ENCODE peak calls at places on chromosomes 13 and 19, in four cellular contexts. One of them, this sample, is unnamed.

GRCh38 chr13:38819053-38819452 is 132.2 kb downstream of the FREM2 start:
- DNase-seq in stimulated activated CD4-positive, alpha-beta T cell treated with anti-CD3 and anti-CD28 coated beads, Interleukin-1b, Interleukin-23, amount 100 ng/mL, for 4 hours: no peak
- DNase-seq in CD4-positive, alpha-beta T cell: no peak
- DNase-seq in activated CD8-positive, alpha-beta memory T cell treated with anti-CD3 and anti-CD28 coated beads for 1 hour: no peak
- DNase-seq in this sample: no peak

GRCh38 chr13:75910591-75910990 is 274.5 kb downstream of the LMO7 start:
- DNase-seq in stimulated activated CD4-positive, alpha-beta T cell treated with anti-CD3 and anti-CD28 coated beads, Interleukin-1b, Interleukin-23, amount 100 ng/mL, for 4 hours: no peak
- DNase-seq in CD4-positive, alpha-beta T cell: no peak
- DNase-seq in activated CD8-positive, alpha-beta memory T cell treated with anti-CD3 and anti-CD28 coated beads for 1 hour: no peak
- DNase-seq in this sample: no peak

GRCh38 chr19:13712767-13713201 is 51.5 kb upstream of the MRI1 start:
- DNase-seq in activated CD8-positive, alpha-beta memory T cell treated with anti-CD3 and anti-CD28 coated beads for 1 hour: no peak
- DNase-seq in CD4-positive, alpha-beta T cell: no peak
- DNase-seq in stimulated activated CD4-positive, alpha-beta T cell treated with anti-CD3 and anti-CD28 coated beads, Interleukin-1b, Interleukin-23, amount 100 ng/mL, for 4 hours: no peak
- DNase-seq in this sample: no peak

GRCh38 chr19:16017138-16017490 is 59.2 kb upstream of the TPM4 start:
- DNase-seq in CD4-positive, alpha-beta T cell: no peak
- DNase-seq in stimulated activated CD4-positive, alpha-beta T cell treated with anti-CD3 and anti-CD28 coated beads, Interleukin-1b, Interleukin-23, amount 100 ng/mL, for 4 hours: no peak
- DNase-seq in activated CD8-positive, alpha-beta memory T cell treated with anti-CD3 and anti-CD28 coated beads for 1 hour: no peak
- DNase-seq in this sample: no peak

GRCh38 chr19:7730286-7731217 is 1.4 kb downstream of the CLEC4G start:
- DNase-seq in CD4-positive, alpha-beta T cell: no peak
- DNase-seq in activated CD8-positive, alpha-beta memory T cell treated with anti-CD3 and anti-CD28 coated beads for 1 hour: no peak
- DNase-seq in stimulated activated CD4-positive, alpha-beta T cell treated with anti-CD3 and anti-CD28 coated beads, Interleukin-1b, Interleukin-23, amount 100 ng/mL, for 4 hours: no peak
- DNase-seq in this sample: no peak

GRCh38 chr19:5903502-5904301 is at the start of gene NDUFA11:
- DNase-seq in activated CD8-positive, alpha-beta memory T cell treated with anti-CD3 and anti-CD28 coated beads for 1 hour: peak; percentile 98
- DNase-seq in CD4-positive, alpha-beta T cell: peak; percentile 97
- DNase-seq in stimulated activated CD4-positive, alpha-beta T cell treated with anti-CD3 and anti-CD28 coated beads, Interleukin-1b, Interleukin-23, amount 100 ng/mL, for 4 hours: peak; percentile 98
- DNase-seq in this sample: peak; percentile 98

GRCh38 chr19:45404557-45405434 is at the start of gene PPP1R13L:
- DNase-seq in CD4-positive, alpha-beta T cell: no peak
- DNase-seq in activated CD8-positive, alpha-beta memory T cell treated with anti-CD3 and anti-CD28 coated beads for 1 hour: no peak
- DNase-seq in stimulated activated CD4-positive, alpha-beta T cell treated with anti-CD3 and anti-CD28 coated beads, Interleukin-1b, Interleukin-23, amount 100 ng/mL, for 4 hours: peak; percentile 48
- DNase-seq in this sample: peak; percentile 61

GRCh38 chr19:36891768-36892357 is 24.2 kb downstream of the ZNF829 start:
- DNase-seq in activated CD8-positive, alpha-beta memory T cell treated with anti-CD3 and anti-CD28 coated beads for 1 hour: no peak
- DNase-seq in CD4-positive, alpha-beta T cell: no peak
- DNase-seq in stimulated activated CD4-positive, alpha-beta T cell treated with anti-CD3 and anti-CD28 coated beads, Interleukin-1b, Interleukin-23, amount 100 ng/mL, for 4 hours: no peak
- DNase-seq in this sample: no peak

GRCh38 chr19:56504581-56504980 is 3.1 kb upstream of the ZNF471 start:
- DNase-seq in CD4-positive, alpha-beta T cell: no peak
- DNase-seq in stimulated activated CD4-positive, alpha-beta T cell treated with anti-CD3 and anti-CD28 coated beads, Interleukin-1b, Interleukin-23, amount 100 ng/mL, for 4 hours: no peak
- DNase-seq in activated CD8-positive, alpha-beta memory T cell treated with anti-CD3 and anti-CD28 coated beads for 1 hour: no peak
- DNase-seq in this sample: no peak

GRCh38 chr13:99977912-99978780 is 3.4 kb upstream of the ZIC2 start:
- DNase-seq in CD4-positive, alpha-beta T cell: no peak
- DNase-seq in activated CD8-positive, alpha-beta memory T cell treated with anti-CD3 and anti-CD28 coated beads for 1 hour: no peak
- DNase-seq in stimulated activated CD4-positive, alpha-beta T cell treated with anti-CD3 and anti-CD28 coated beads, Interleukin-1b, Interleukin-23, amount 100 ng/mL, for 4 hours: no peak
- DNase-seq in this sample: no peak

GRCh38 chr13:39263033-39263432 is 224.8 kb downstream of the NHLRC3 start:
- DNase-seq in CD4-positive, alpha-beta T cell: no peak
- DNase-seq in stimulated activated CD4-positive, alpha-beta T cell treated with anti-CD3 and anti-CD28 coated beads, Interleukin-1b, Interleukin-23, amount 100 ng/mL, for 4 hours: peak; percentile 11
- DNase-seq in activated CD8-positive, alpha-beta memory T cell treated with anti-CD3 and anti-CD28 coated beads for 1 hour: no peak
- DNase-seq in this sample: peak; percentile 43

GRCh38 chr13:36261976-36262375 is 35.6 kb downstream of the CCDC169 start:
- DNase-seq in CD4-positive, alpha-beta T cell: no peak
- DNase-seq in stimulated activated CD4-positive, alpha-beta T cell treated with anti-CD3 and anti-CD28 coated beads, Interleukin-1b, Interleukin-23, amount 100 ng/mL, for 4 hours: no peak
- DNase-seq in activated CD8-positive, alpha-beta memory T cell treated with anti-CD3 and anti-CD28 coated beads for 1 hour: no peak
- DNase-seq in this sample: no peak

GRCh38 chr13:43763143-43763759 is 23.5 kb downstream of the ENOX1 start:
- DNase-seq in activated CD8-positive, alpha-beta memory T cell treated with anti-CD3 and anti-CD28 coated beads for 1 hour: no peak
- DNase-seq in CD4-positive, alpha-beta T cell: no peak
- DNase-seq in stimulated activated CD4-positive, alpha-beta T cell treated with anti-CD3 and anti-CD28 coated beads, Interleukin-1b, Interleukin-23, amount 100 ng/mL, for 4 hours: no peak
- DNase-seq in this sample: no peak

GRCh38 chr19:49507803-49508494 is 4.5 kb upstream of the FCGRT start:
- DNase-seq in activated CD8-positive, alpha-beta memory T cell treated with anti-CD3 and anti-CD28 coated beads for 1 hour: no peak
- DNase-seq in CD4-positive, alpha-beta T cell: no peak
- DNase-seq in stimulated activated CD4-positive, alpha-beta T cell treated with anti-CD3 and anti-CD28 coated beads, Interleukin-1b, Interleukin-23, amount 100 ng/mL, for 4 hours: no peak
- DNase-seq in this sample: no peak

GRCh38 chr19:42038675-42039074 is 31.3 kb downstream of the GRIK5 start:
- DNase-seq in activated CD8-positive, alpha-beta memory T cell treated with anti-CD3 and anti-CD28 coated beads for 1 hour: no peak
- DNase-seq in stimulated activated CD4-positive, alpha-beta T cell treated with anti-CD3 and anti-CD28 coated beads, Interleukin-1b, Interleukin-23, amount 100 ng/mL, for 4 hours: no peak
- DNase-seq in CD4-positive, alpha-beta T cell: no peak
- DNase-seq in this sample: no peak

GRCh38 chr19:18257503-18258470 is 16.5 kb downstream of the IQCN start:
- DNase-seq in CD4-positive, alpha-beta T cell: no peak
- DNase-seq in stimulated activated CD4-positive, alpha-beta T cell treated with anti-CD3 and anti-CD28 coated beads, Interleukin-1b, Interleukin-23, amount 100 ng/mL, for 4 hours: no peak
- DNase-seq in activated CD8-positive, alpha-beta memory T cell treated with anti-CD3 and anti-CD28 coated beads for 1 hour: no peak
- DNase-seq in this sample: no peak

GRCh38 chr19:33193864-33194362 is at the start of gene LRP3:
- DNase-seq in stimulated activated CD4-positive, alpha-beta T cell treated with anti-CD3 and anti-CD28 coated beads, Interleukin-1b, Interleukin-23, amount 100 ng/mL, for 4 hours: no peak
- DNase-seq in activated CD8-positive, alpha-beta memory T cell treated with anti-CD3 and anti-CD28 coated beads for 1 hour: no peak
- DNase-seq in CD4-positive, alpha-beta T cell: no peak
- DNase-seq in this sample: no peak

GRCh38 chr13:23020246-23020843 is 160.4 kb upstream of the SGCG start:
- DNase-seq in CD4-positive, alpha-beta T cell: peak; percentile 2
- DNase-seq in activated CD8-positive, alpha-beta memory T cell treated with anti-CD3 and anti-CD28 coated beads for 1 hour: no peak
- DNase-seq in stimulated activated CD4-positive, alpha-beta T cell treated with anti-CD3 and anti-CD28 coated beads, Interleukin-1b, Interleukin-23, amount 100 ng/mL, for 4 hours: peak; percentile 1
- DNase-seq in this sample: peak; percentile 18

GRCh38 chr19:54316746-54317107 is 3.8 kb upstream of the LILRA5 start:
- DNase-seq in stimulated activated CD4-positive, alpha-beta T cell treated with anti-CD3 and anti-CD28 coated beads, Interleukin-1b, Interleukin-23, amount 100 ng/mL, for 4 hours: no peak
- DNase-seq in activated CD8-positive, alpha-beta memory T cell treated with anti-CD3 and anti-CD28 coated beads for 1 hour: no peak
- DNase-seq in CD4-positive, alpha-beta T cell: no peak
- DNase-seq in this sample: no peak

GRCh38 chr13:113428469-113428865 is 24.8 kb downstream of the ADPRHL1 start:
- DNase-seq in CD4-positive, alpha-beta T cell: no peak
- DNase-seq in stimulated activated CD4-positive, alpha-beta T cell treated with anti-CD3 and anti-CD28 coated beads, Interleukin-1b, Interleukin-23, amount 100 ng/mL, for 4 hours: no peak
- DNase-seq in activated CD8-positive, alpha-beta memory T cell treated with anti-CD3 and anti-CD28 coated beads for 1 hour: no peak
- DNase-seq in this sample: no peak

GRCh38 chr13:32902898-32903297 is 113.3 kb upstream of the KL start:
- DNase-seq in activated CD8-positive, alpha-beta memory T cell treated with anti-CD3 and anti-CD28 coated beads for 1 hour: no peak
- DNase-seq in stimulated activated CD4-positive, alpha-beta T cell treated with anti-CD3 and anti-CD28 coated beads, Interleukin-1b, Interleukin-23, amount 100 ng/mL, for 4 hours: no peak
- DNase-seq in CD4-positive, alpha-beta T cell: no peak
- DNase-seq in this sample: no peak

GRCh38 chr13:113454936-113455335 is 1.6 kb upstream of the ADPRHL1 start:
- DNase-seq in activated CD8-positive, alpha-beta memory T cell treated with anti-CD3 and anti-CD28 coated beads for 1 hour: no peak
- DNase-seq in stimulated activated CD4-positive, alpha-beta T cell treated with anti-CD3 and anti-CD28 coated beads, Interleukin-1b, Interleukin-23, amount 100 ng/mL, for 4 hours: no peak
- DNase-seq in CD4-positive, alpha-beta T cell: no peak
- DNase-seq in this sample: no peak

GRCh38 chr13:63287926-63288325 is 1872.3 kb upstream of the PCDH20 start:
- DNase-seq in CD4-positive, alpha-beta T cell: no peak
- DNase-seq in stimulated activated CD4-positive, alpha-beta T cell treated with anti-CD3 and anti-CD28 coated beads, Interleukin-1b, Interleukin-23, amount 100 ng/mL, for 4 hours: no peak
- DNase-seq in activated CD8-positive, alpha-beta memory T cell treated with anti-CD3 and anti-CD28 coated beads for 1 hour: no peak
- DNase-seq in this sample: no peak

GRCh38 chr13:106373989-106374572 is 161.4 kb downstream of the EFNB2 start:
- DNase-seq in stimulated activated CD4-positive, alpha-beta T cell treated with anti-CD3 and anti-CD28 coated beads, Interleukin-1b, Interleukin-23, amount 100 ng/mL, for 4 hours: no peak
- DNase-seq in CD4-positive, alpha-beta T cell: no peak
- DNase-seq in activated CD8-positive, alpha-beta memory T cell treated with anti-CD3 and anti-CD28 coated beads for 1 hour: no peak
- DNase-seq in this sample: peak; percentile 19

GRCh38 chr19:38304866-38305429 is 897 bp downstream of the C19orf33 start:
- DNase-seq in CD4-positive, alpha-beta T cell: no peak
- DNase-seq in activated CD8-positive, alpha-beta memory T cell treated with anti-CD3 and anti-CD28 coated beads for 1 hour: no peak
- DNase-seq in stimulated activated CD4-positive, alpha-beta T cell treated with anti-CD3 and anti-CD28 coated beads, Interleukin-1b, Interleukin-23, amount 100 ng/mL, for 4 hours: no peak
- DNase-seq in this sample: no peak

GRCh38 chr13:84137292-84137691 is 255.0 kb upstream of the SLITRK1 start:
- DNase-seq in stimulated activated CD4-positive, alpha-beta T cell treated with anti-CD3 and anti-CD28 coated beads, Interleukin-1b, Interleukin-23, amount 100 ng/mL, for 4 hours: no peak
- DNase-seq in CD4-positive, alpha-beta T cell: peak; percentile 34
- DNase-seq in activated CD8-positive, alpha-beta memory T cell treated with anti-CD3 and anti-CD28 coated beads for 1 hour: peak; percentile 22
- DNase-seq in this sample: peak; percentile 35

GRCh38 chr19:13195678-13196077 is 45.5 kb downstream of the IER2 start:
- DNase-seq in CD4-positive, alpha-beta T cell: peak; percentile 55
- DNase-seq in activated CD8-positive, alpha-beta memory T cell treated with anti-CD3 and anti-CD28 coated beads for 1 hour: peak; percentile 34
- DNase-seq in stimulated activated CD4-positive, alpha-beta T cell treated with anti-CD3 and anti-CD28 coated beads, Interleukin-1b, Interleukin-23, amount 100 ng/mL, for 4 hours: peak; percentile 47
- DNase-seq in this sample: peak; percentile 60

GRCh38 chr19:17406039-17406886 is 833 bp upstream of the BST2 start:
- DNase-seq in CD4-positive, alpha-beta T cell: no peak
- DNase-seq in activated CD8-positive, alpha-beta memory T cell treated with anti-CD3 and anti-CD28 coated beads for 1 hour: no peak
- DNase-seq in stimulated activated CD4-positive, alpha-beta T cell treated with anti-CD3 and anti-CD28 coated beads, Interleukin-1b, Interleukin-23, amount 100 ng/mL, for 4 hours: no peak
- DNase-seq in this sample: peak; percentile 48

GRCh38 chr19:10780368-10780767 is 55.6 kb downstream of the TMED1 start:
- DNase-seq in stimulated activated CD4-positive, alpha-beta T cell treated with anti-CD3 and anti-CD28 coated beads, Interleukin-1b, Interleukin-23, amount 100 ng/mL, for 4 hours: no peak
- DNase-seq in activated CD8-positive, alpha-beta memory T cell treated with anti-CD3 and anti-CD28 coated beads for 1 hour: no peak
- DNase-seq in CD4-positive, alpha-beta T cell: no peak
- DNase-seq in this sample: no peak

GRCh38 chr13:98528663-98529064 is 48.2 kb downstream of the STK24 start:
- DNase-seq in stimulated activated CD4-positive, alpha-beta T cell treated with anti-CD3 and anti-CD28 coated beads, Interleukin-1b, Interleukin-23, amount 100 ng/mL, for 4 hours: no peak
- DNase-seq in CD4-positive, alpha-beta T cell: no peak
- DNase-seq in activated CD8-positive, alpha-beta memory T cell treated with anti-CD3 and anti-CD28 coated beads for 1 hour: no peak
- DNase-seq in this sample: no peak

GRCh38 chr19:591099-591958 is 1.6 kb downstream of the HCN2 start:
- DNase-seq in activated CD8-positive, alpha-beta memory T cell treated with anti-CD3 and anti-CD28 coated beads for 1 hour: no peak
- DNase-seq in stimulated activated CD4-positive, alpha-beta T cell treated with anti-CD3 and anti-CD28 coated beads, Interleukin-1b, Interleukin-23, amount 100 ng/mL, for 4 hours: no peak
- DNase-seq in CD4-positive, alpha-beta T cell: no peak
- DNase-seq in this sample: no peak

GRCh38 chr19:7509625-7510024 is 6.3 kb upstream of the ZNF358 start:
- DNase-seq in CD4-positive, alpha-beta T cell: no peak
- DNase-seq in stimulated activated CD4-positive, alpha-beta T cell treated with anti-CD3 and anti-CD28 coated beads, Interleukin-1b, Interleukin-23, amount 100 ng/mL, for 4 hours: no peak
- DNase-seq in activated CD8-positive, alpha-beta memory T cell treated with anti-CD3 and anti-CD28 coated beads for 1 hour: no peak
- DNase-seq in this sample: no peak

GRCh38 chr13:113551081-113552000 is 33.2 kb upstream of the TFDP1 start:
- DNase-seq in activated CD8-positive, alpha-beta memory T cell treated with anti-CD3 and anti-CD28 coated beads for 1 hour: no peak
- DNase-seq in stimulated activated CD4-positive, alpha-beta T cell treated with anti-CD3 and anti-CD28 coated beads, Interleukin-1b, Interleukin-23, amount 100 ng/mL, for 4 hours: no peak
- DNase-seq in CD4-positive, alpha-beta T cell: no peak
- DNase-seq in this sample: no peak

GRCh38 chr19:44748426-44749254 is at the start of gene BCL3:
- DNase-seq in activated CD8-positive, alpha-beta memory T cell treated with anti-CD3 and anti-CD28 coated beads for 1 hour: peak; percentile 59
- DNase-seq in CD4-positive, alpha-beta T cell: peak; percentile 67
- DNase-seq in stimulated activated CD4-positive, alpha-beta T cell treated with anti-CD3 and anti-CD28 coated beads, Interleukin-1b, Interleukin-23, amount 100 ng/mL, for 4 hours: peak; percentile 58
- DNase-seq in this sample: peak; percentile 75

GRCh38 chr13:34863360-34864135 is 78.5 kb upstream of the NBEA start:
- DNase-seq in CD4-positive, alpha-beta T cell: no peak
- DNase-seq in activated CD8-positive, alpha-beta memory T cell treated with anti-CD3 and anti-CD28 coated beads for 1 hour: no peak
- DNase-seq in stimulated activated CD4-positive, alpha-beta T cell treated with anti-CD3 and anti-CD28 coated beads, Interleukin-1b, Interleukin-23, amount 100 ng/mL, for 4 hours: no peak
- DNase-seq in this sample: no peak

GRCh38 chr19:10568444-10568825 is 344 bp downstream of the CDKN2D start:
- DNase-seq in stimulated activated CD4-positive, alpha-beta T cell treated with anti-CD3 and anti-CD28 coated beads, Interleukin-1b, Interleukin-23, amount 100 ng/mL, for 4 hours: no peak
- DNase-seq in activated CD8-positive, alpha-beta memory T cell treated with anti-CD3 and anti-CD28 coated beads for 1 hour: peak; percentile 47
- DNase-seq in CD4-positive, alpha-beta T cell: no peak
- DNase-seq in this sample: peak; percentile 72

GRCh38 chr13:26184791-26185250 is 37.3 kb downstream of the RNF6 start:
- DNase-seq in stimulated activated CD4-positive, alpha-beta T cell treated with anti-CD3 and anti-CD28 coated beads, Interleukin-1b, Interleukin-23, amount 100 ng/mL, for 4 hours: peak; percentile 44
- DNase-seq in activated CD8-positive, alpha-beta memory T cell treated with anti-CD3 and anti-CD28 coated beads for 1 hour: peak; percentile 36
- DNase-seq in CD4-positive, alpha-beta T cell: peak; percentile 57
- DNase-seq in this sample: peak; percentile 74

GRCh38 chr13:110463876-110464510 is 97.5 kb downstream of the RAB20 start:
- DNase-seq in activated CD8-positive, alpha-beta memory T cell treated with anti-CD3 and anti-CD28 coated beads for 1 hour: no peak
- DNase-seq in stimulated activated CD4-positive, alpha-beta T cell treated with anti-CD3 and anti-CD28 coated beads, Interleukin-1b, Interleukin-23, amount 100 ng/mL, for 4 hours: no peak
- DNase-seq in CD4-positive, alpha-beta T cell: no peak
- DNase-seq in this sample: no peak